ENCODE peak calls at places on chromosomes 4 and X, in ten cellular contexts. F is T follicular helper cell, T is GM06990, A is spleen, N is non-pigmented ciliary epithelial cell, Y is EH, M is substantia nigra, X is putamen, H is ovary, I is stromal cell of bone marrow. Z is an unnamed sample.

GRCh38 chrX:32448945-32449344 is 762.4 kb downstream of the DMD start:
- DNase-seq in F (no peak), T (peak), A (no peak), N (no peak), Y (no peak), M (no peak), X (no peak), H (no peak), I (no peak), Z (no peak)

GRCh38 chrX:133250184-133251080 is 32.3 kb upstream of the TFDP3 start:
- DNase-seq in F (no peak), T (no peak), A (no peak), N (no peak), Y (no peak), M (no peak), X (no peak), H (no peak), I (no peak), Z (no peak)

GRCh38 chrX:129953881-129954280 is 28.6 kb upstream of the BCORL1 start:
- DNase-seq in F (no peak), T (no peak), A (no peak), N (no peak), Y (no peak), M (no peak), X (no peak), H (no peak), I (no peak), Z (no peak)

GRCh38 chr4:176939445-176939844 is 146.7 kb upstream of the VEGFC start:
- DNase-seq in F (no peak), T (no peak), A (no peak), N (peak), Y (peak), M (no peak), X (no peak), H (no peak), I (peak), Z (peak)

GRCh38 chrX:132118361-132118760 is 9.5 kb downstream of the FRMD7 start:
- DNase-seq in F (no peak), T (no peak), A (no peak), N (no peak), Y (no peak), M (no peak), X (no peak), H (no peak), I (no peak), Z (no peak)

GRCh38 chr4:169397762-169398161 is 127.0 kb upstream of the SH3RF1 start:
- DNase-seq in F (no peak), T (no peak), A (no peak), N (no peak), Y (peak), M (no peak), X (no peak), H (no peak), I (no peak), Z (peak)

GRCh38 chr4:53654300-53654758 is 63.0 kb upstream of the LNX1 start:
- DNase-seq in F (no peak), T (peak), A (no peak), N (no peak), Y (peak), M (no peak), X (no peak), H (no peak), I (peak), Z (no peak)

GRCh38 chr4:15118281-15118680 is 116.0 kb downstream of the CPEB2 start:
- DNase-seq in F (no peak), T (no peak), A (no peak), N (no peak), Y (peak), M (no peak), X (no peak), H (peak), I (no peak), Z (no peak)

GRCh38 chr4:158934996-158935669 is 166.3 kb downstream of the FNIP2 start:
- DNase-seq in F (no peak), T (no peak), A (no peak), N (no peak), Y (no peak), M (no peak), X (no peak), H (no peak), I (no peak), Z (no peak)

GRCh38 chr4:71417150-71417549 is 78.3 kb downstream of the SLC4A4 start:
- DNase-seq in F (no peak), T (no peak), A (no peak), N (no peak), Y (no peak), M (no peak), X (no peak), H (no peak), I (no peak), Z (no peak)

GRCh38 chr4:36244257-36245084 is at the start of gene ARAP2:
- DNase-seq in F (peak), T (peak), A (peak), N (no peak), Y (no peak), M (peak), X (peak), H (peak), I (no peak), Z (no peak)

GRCh38 chr4:2797545-2798305 is 4.8 kb downstream of the SH3BP2 start:
- DNase-seq in F (peak), T (peak), A (peak), N (no peak), Y (no peak), M (no peak), X (no peak), H (no peak), I (no peak), Z (no peak)

GRCh38 chr4:185567828-185568442 is 32.6 kb upstream of the PDLIM3 start:
- DNase-seq in F (no peak), T (no peak), A (no peak), N (no peak), Y (peak), M (peak), X (peak), H (peak), I (no peak), Z (no peak)

GRCh38 chr4:153852501-153852900 is 63.6 kb upstream of the SFRP2 start:
- DNase-seq in F (no peak), T (no peak), A (no peak), N (no peak), Y (no peak), M (no peak), X (no peak), H (no peak), I (no peak), Z (no peak)

GRCh38 chr4:83386931-83387897 is 52.6 kb upstream of the HPSE start:
- DNase-seq in F (no peak), T (no peak), A (no peak), N (no peak), Y (no peak), M (no peak), X (no peak), H (no peak), I (no peak), Z (peak)

GRCh38 chr4:24856586-24856985 is 56.3 kb downstream of the CCDC149 start:
- DNase-seq in F (no peak), T (peak), A (no peak), N (peak), Y (peak), M (no peak), X (no peak), H (no peak), I (peak), Z (peak)

Z was measured in ELR.